ENCODE peak calls at places on chromosomes 16 and 17, in ten cellular contexts. Q is AG08395; H is EL; O is sigmoid colon; F is RWPE1; E is stimulated activated CD4-positive, alpha-beta T cell treated with anti-CD3 and anti-CD28 coated beads, Interleukin-4, amount 100 ng/mL, for 1 hour; M is activated naive CD4-positive, alpha-beta T cell treated with anti-CD3 and anti-CD28 coated beads for 36 hours; J is transverse colon; Y is iris pigment epithelial cell; C is HFF-Myc. V is an unnamed sample.

GRCh38 chr17:59872351-59872750 is 20.4 kb downstream of the TUBD1 start:
- DNase-seq in M (no peak), Q (no peak), E (no peak), F (no peak), C (no peak), J (no peak), H (no peak), Y (no peak), O (no peak), V (no peak)

GRCh38 chr17:27332052-27332403 is 38.1 kb downstream of the WSB1 start:
- DNase-seq in E (no peak), J (no peak), C (no peak), O (no peak), M (no peak), Y (no peak), F (no peak), Q (no peak), H (no peak), V (no peak)

GRCh38 chr17:81025756-81026155 is 9.2 kb upstream of the BAIAP2 start:
- DNase-seq in H (no peak), J (no peak), E (no peak), F (no peak), O (peak; percentile 74), M (no peak), C (no peak), Y (no peak), Q (no peak), V (no peak)

GRCh38 chr17:9360610-9361571 is 214.7 kb downstream of the STX8 start:
- DNase-seq in F (peak; percentile 19), J (peak; percentile 18), Y (peak; percentile 95), H (peak; percentile 84), C (no peak), E (no peak), Q (peak; percentile 75), M (no peak), O (peak; percentile 68), V (no peak)

GRCh38 chr16:75265911-75266701 is 14.7 kb upstream of the BCAR1 start:
- DNase-seq in Y (peak; percentile 47), O (peak; percentile 90), M (no peak), F (peak; percentile 74), J (peak; percentile 86), Q (peak; percentile 96), H (peak; percentile 83), E (peak; percentile 15), C (no peak), V (no peak)

GRCh38 chr17:19537116-19537515 is 3.5 kb downstream of the SLC47A1 start:
- DNase-seq in Q (no peak), O (no peak), J (no peak), H (no peak), F (no peak), Y (no peak), M (no peak), E (no peak), C (no peak), V (no peak)

GRCh38 chr17:7015587-7016020 is 3.2 kb downstream of the RNASEK start:
- DNase-seq in O (no peak), E (no peak), Y (no peak), C (no peak), H (no peak), J (no peak), M (peak; percentile 59), F (no peak), Q (no peak), V (no peak)

GRCh38 chr17:1067282-1067956 is 70.5 kb downstream of the TIMM22 start:
- DNase-seq in F (peak; percentile 97), M (no peak), E (no peak), C (no peak), Y (peak; percentile 66), J (no peak), H (no peak), Q (no peak), O (no peak), V (no peak)

GRCh38 chr17:28363776-28364650 is 986 bp downstream of the SEBOX start:
- DNase-seq in M (no peak), J (no peak), Q (no peak), O (no peak), E (no peak), C (no peak), Y (no peak), H (no peak), F (no peak), V (no peak)

GRCh38 chr16:88905563-88905962 is 39.1 kb upstream of the PABPN1L start:
- DNase-seq in M (no peak), F (peak; percentile 67), Y (peak; percentile 8), H (no peak), C (no peak), O (no peak), J (no peak), E (peak; percentile 22), Q (peak; percentile 12), V (no peak)

GRCh38 chr16:84648595-84649510 is 542 bp downstream of the KLHL36 start:
- DNase-seq in Q (peak; percentile 12), O (peak; percentile 81), E (peak; percentile 47), Y (peak; percentile 17), M (peak; percentile 51), H (no peak), C (no peak), F (peak; percentile 59), J (peak; percentile 73), V (no peak)

GRCh38 chr17:80152057-80152831 is 5.3 kb upstream of the EIF4A3 start:
- DNase-seq in F (no peak), J (no peak), O (peak; percentile 19), E (no peak), C (no peak), M (no peak), Y (peak; percentile 93), H (peak; percentile 76), Q (no peak), V (no peak)

GRCh38 chr17:66715745-66716156 is 119.2 kb upstream of the CACNG5 start:
- DNase-seq in F (peak; percentile 74), H (peak; percentile 44), E (no peak), O (no peak), Q (peak; percentile 75), Y (peak; percentile 67), M (peak; percentile 12), C (peak; percentile 57), J (no peak), V (peak; percentile 70)

GRCh38 chr17:15886221-15886620 is 58.7 kb upstream of the ADORA2B start:
- DNase-seq in H (no peak), E (no peak), Q (no peak), C (no peak), J (no peak), M (no peak), Y (no peak), O (no peak), F (no peak), V (no peak)

GRCh38 chr16:11278681-11279628 is 2.2 kb downstream of the PRM1 start:
- DNase-seq in H (no peak), Q (no peak), J (no peak), F (no peak), C (no peak), O (no peak), E (no peak), M (no peak), Y (no peak), V (no peak)

GRCh38 chr16:89061590-89062380 is 31.9 kb upstream of the ACSF3 start:
- DNase-seq in J (no peak), F (no peak), Y (no peak), Q (no peak), M (no peak), H (no peak), O (no peak), E (no peak), C (no peak), V (no peak)

GRCh38 chr17:59155439-59156177 is at the start of gene PRR11:
- DNase-seq in Y (no peak), H (peak; percentile 100), J (peak; percentile 95), C (no peak), O (peak; percentile 98), Q (peak; percentile 98), M (peak; percentile 97), E (peak; percentile 83), F (peak; percentile 96), V (peak; percentile 100)

GRCh38 chr16:8590161-8590688 is at the start of gene TMEM114:
- DNase-seq in M (no peak), C (no peak), H (no peak), Q (no peak), E (no peak), Y (no peak), F (no peak), O (no peak), J (no peak), V (no peak)

GRCh38 chr17:27651411-27652345 is 20.7 kb downstream of the LGALS9 start:
- DNase-seq in O (peak; percentile 78), E (peak; percentile 71), H (peak; percentile 46), M (peak; percentile 86), Q (peak; percentile 17), C (no peak), J (peak; percentile 81), F (no peak), Y (peak; percentile 16), V (no peak)

GRCh38 chr17:79822583-79823124 is 16.6 kb downstream of the CBX4 start:
- DNase-seq in Y (no peak), Q (no peak), C (no peak), J (no peak), M (no peak), E (no peak), F (no peak), O (no peak), H (no peak), V (no peak)

GRCh38 chr16:35180970-35181369 is 1721.6 kb downstream of the TP53TG3F start:
- DNase-seq in M (no peak), F (no peak), Q (no peak), Y (no peak), O (no peak), C (no peak), E (no peak), H (no peak), J (no peak), V (no peak)

GRCh38 chr16:15777533-15778203 is 79.2 kb downstream of the MYH11 start:
- DNase-seq in E (no peak), F (peak; percentile 49), C (peak; percentile 42), O (peak; percentile 64), J (no peak), Y (peak; percentile 55), M (peak; percentile 46), Q (peak; percentile 39), H (peak; percentile 40), V (no peak)

GRCh38 chr16:26930776-26931175 is 136.0 kb upstream of the C16orf82 start:
- DNase-seq in H (no peak), Q (no peak), C (no peak), E (no peak), J (no peak), Y (no peak), O (no peak), M (no peak), F (no peak), V (no peak)

GRCh38 chr16:4070936-4071335 is 45.3 kb downstream of the ADCY9 start:
- DNase-seq in Q (no peak), J (no peak), E (no peak), H (no peak), O (peak; percentile 9), M (no peak), C (no peak), F (no peak), Y (no peak), V (no peak)

GRCh38 chr16:50470687-50471086 is 77.5 kb upstream of the NKD1 start:
- DNase-seq in Q (no peak), Y (no peak), J (no peak), E (no peak), H (no peak), O (no peak), M (no peak), C (no peak), F (no peak), V (no peak)

V was measured in NCI-H1417 treated with DMSO at 0.1 percent for 48 hours.